ENCODE peak calls at places on chromosomes 3 and 15, in eight cellular contexts. One of them, this sample, is unnamed.

GRCh38 chr3:157135671-157136396 is 24.1 kb downstream of the CCNL1 start:
- DNase-seq in omental fat pad: no peak
- DNase-seq in endothelial cell: no peak
- DNase-seq in pancreas: no peak
- DNase-seq in GM12865: no peak
- DNase-seq in upper lobe of right lung: no peak
- DNase-seq in choroid plexus epithelial cell: peak; percentile 77
- DNase-seq in suprapubic skin: no peak
- DNase-seq in this sample: no peak

GRCh38 chr3:16124636-16125035 is 49.8 kb upstream of the GALNT15 start:
- DNase-seq in endothelial cell: no peak
- DNase-seq in upper lobe of right lung: no peak
- DNase-seq in GM12865: no peak
- DNase-seq in pancreas: no peak
- DNase-seq in omental fat pad: no peak
- DNase-seq in choroid plexus epithelial cell: peak; percentile 91
- DNase-seq in suprapubic skin: no peak
- DNase-seq in this sample: no peak

GRCh38 chr15:43896543-43896942 is 69.7 kb downstream of the WDR76 start:
- DNase-seq in suprapubic skin: no peak
- DNase-seq in GM12865: no peak
- DNase-seq in pancreas: no peak
- DNase-seq in endothelial cell: no peak
- DNase-seq in upper lobe of right lung: no peak
- DNase-seq in omental fat pad: no peak
- DNase-seq in choroid plexus epithelial cell: no peak
- DNase-seq in this sample: no peak

GRCh38 chr3:189233225-189233858 is 61.6 kb downstream of the TPRG1 start:
- DNase-seq in suprapubic skin: peak; percentile 62
- DNase-seq in GM12865: peak; percentile 52
- DNase-seq in upper lobe of right lung: no peak
- DNase-seq in choroid plexus epithelial cell: peak; percentile 82
- DNase-seq in pancreas: no peak
- DNase-seq in endothelial cell: peak; percentile 57
- DNase-seq in omental fat pad: no peak
- DNase-seq in this sample: no peak

GRCh38 chr3:72942427-72942826 is 54.2 kb upstream of the PPP4R2 start:
- DNase-seq in GM12865: no peak
- DNase-seq in choroid plexus epithelial cell: no peak
- DNase-seq in pancreas: no peak
- DNase-seq in upper lobe of right lung: no peak
- DNase-seq in endothelial cell: no peak
- DNase-seq in omental fat pad: no peak
- DNase-seq in suprapubic skin: no peak
- DNase-seq in this sample: no peak

GRCh38 chr3:21621396-21621695 is 129.7 kb downstream of the ZNF385D start:
- DNase-seq in pancreas: no peak
- DNase-seq in upper lobe of right lung: no peak
- DNase-seq in endothelial cell: no peak
- DNase-seq in omental fat pad: no peak
- DNase-seq in choroid plexus epithelial cell: peak; percentile 69
- DNase-seq in suprapubic skin: no peak
- DNase-seq in GM12865: no peak
- DNase-seq in this sample: no peak

GRCh38 chr3:57961828-57962447 is 46.3 kb upstream of the FLNB start:
- DNase-seq in endothelial cell: no peak
- DNase-seq in suprapubic skin: no peak
- DNase-seq in pancreas: no peak
- DNase-seq in choroid plexus epithelial cell: peak; percentile 71
- DNase-seq in omental fat pad: no peak
- DNase-seq in GM12865: peak; percentile 33
- DNase-seq in upper lobe of right lung: no peak
- DNase-seq in this sample: no peak

GRCh38 chr15:25783607-25784131 is 79.5 kb downstream of the ATP10A start:
- DNase-seq in pancreas: no peak
- DNase-seq in suprapubic skin: peak; percentile 61
- DNase-seq in upper lobe of right lung: no peak
- DNase-seq in endothelial cell: peak; percentile 61
- DNase-seq in GM12865: no peak
- DNase-seq in omental fat pad: no peak
- DNase-seq in choroid plexus epithelial cell: no peak
- DNase-seq in this sample: no peak

GRCh38 chr3:47225310-47225906 is 57.2 kb downstream of the KIF9 start:
- DNase-seq in upper lobe of right lung: no peak
- DNase-seq in endothelial cell: no peak
- DNase-seq in GM12865: peak; percentile 86
- DNase-seq in pancreas: no peak
- DNase-seq in suprapubic skin: no peak
- DNase-seq in omental fat pad: no peak
- DNase-seq in choroid plexus epithelial cell: peak; percentile 69
- DNase-seq in this sample: peak; percentile 68

GRCh38 chr15:88331291-88331690 is 74.8 kb upstream of the NTRK3 start:
- DNase-seq in omental fat pad: no peak
- DNase-seq in upper lobe of right lung: no peak
- DNase-seq in pancreas: no peak
- DNase-seq in endothelial cell: peak; percentile 81
- DNase-seq in suprapubic skin: no peak
- DNase-seq in choroid plexus epithelial cell: peak; percentile 5
- DNase-seq in GM12865: peak; percentile 72
- DNase-seq in this sample: peak; percentile 70

GRCh38 chr3:128273116-128273840 is 120.0 kb downstream of the EEFSEC start:
- DNase-seq in omental fat pad: no peak
- DNase-seq in suprapubic skin: no peak
- DNase-seq in endothelial cell: no peak
- DNase-seq in upper lobe of right lung: no peak
- DNase-seq in pancreas: no peak
- DNase-seq in GM12865: no peak
- DNase-seq in choroid plexus epithelial cell: no peak
- DNase-seq in this sample: no peak

GRCh38 chr3:170055209-170055608 is 17.4 kb downstream of the GPR160 start:
- DNase-seq in GM12865: peak; percentile 89
- DNase-seq in suprapubic skin: no peak
- DNase-seq in choroid plexus epithelial cell: peak; percentile 37
- DNase-seq in pancreas: no peak
- DNase-seq in upper lobe of right lung: no peak
- DNase-seq in endothelial cell: no peak
- DNase-seq in omental fat pad: no peak
- DNase-seq in this sample: peak; percentile 51

GRCh38 chr15:51198701-51199253 is 104.1 kb upstream of the TNFAIP8L3 start:
- DNase-seq in endothelial cell: no peak
- DNase-seq in suprapubic skin: no peak
- DNase-seq in omental fat pad: no peak
- DNase-seq in choroid plexus epithelial cell: no peak
- DNase-seq in upper lobe of right lung: no peak
- DNase-seq in GM12865: no peak
- DNase-seq in pancreas: no peak
- DNase-seq in this sample: no peak

GRCh38 chr3:61594978-61595687 is 33.8 kb downstream of the PTPRG start:
- DNase-seq in suprapubic skin: no peak
- DNase-seq in choroid plexus epithelial cell: peak; percentile 41
- DNase-seq in endothelial cell: no peak
- DNase-seq in upper lobe of right lung: no peak
- DNase-seq in pancreas: no peak
- DNase-seq in GM12865: no peak
- DNase-seq in omental fat pad: no peak
- DNase-seq in this sample: no peak

GRCh38 chr3:12170207-12170606 is 11.5 kb upstream of the TIMP4 start:
- DNase-seq in choroid plexus epithelial cell: peak; percentile 73
- DNase-seq in omental fat pad: no peak
- DNase-seq in GM12865: no peak
- DNase-seq in upper lobe of right lung: no peak
- DNase-seq in suprapubic skin: no peak
- DNase-seq in endothelial cell: no peak
- DNase-seq in pancreas: no peak
- DNase-seq in this sample: no peak

GRCh38 chr3:146189519-146190173 is 28.7 kb upstream of the PLOD2 start:
- DNase-seq in suprapubic skin: no peak
- DNase-seq in GM12865: peak; percentile 57
- DNase-seq in choroid plexus epithelial cell: peak; percentile 79
- DNase-seq in pancreas: peak; percentile 10
- DNase-seq in omental fat pad: no peak
- DNase-seq in endothelial cell: peak; percentile 29
- DNase-seq in upper lobe of right lung: no peak
- DNase-seq in this sample: peak; percentile 48

GRCh38 chr3:13571831-13572750 is 23.2 kb downstream of the FBLN2 start:
- DNase-seq in upper lobe of right lung: no peak
- DNase-seq in suprapubic skin: peak; percentile 56
- DNase-seq in GM12865: no peak
- DNase-seq in omental fat pad: no peak
- DNase-seq in endothelial cell: no peak
- DNase-seq in choroid plexus epithelial cell: no peak
- DNase-seq in pancreas: no peak
- DNase-seq in this sample: no peak

GRCh38 chr3:72912532-72912931 is 24.7 kb downstream of the GXYLT2 start:
- DNase-seq in GM12865: no peak
- DNase-seq in endothelial cell: no peak
- DNase-seq in upper lobe of right lung: no peak
- DNase-seq in omental fat pad: no peak
- DNase-seq in pancreas: no peak
- DNase-seq in suprapubic skin: no peak
- DNase-seq in choroid plexus epithelial cell: peak; percentile 58
- DNase-seq in this sample: no peak

GRCh38 chr15:97652041-97652440 is 308.5 kb upstream of the ARRDC4 start:
- DNase-seq in choroid plexus epithelial cell: no peak
- DNase-seq in GM12865: no peak
- DNase-seq in pancreas: no peak
- DNase-seq in suprapubic skin: no peak
- DNase-seq in omental fat pad: no peak
- DNase-seq in endothelial cell: no peak
- DNase-seq in upper lobe of right lung: no peak
- DNase-seq in this sample: no peak

GRCh38 chr3:117407317-117407716 is 697.7 kb downstream of the TUSC7 start:
- DNase-seq in GM12865: peak; percentile 31
- DNase-seq in omental fat pad: no peak
- DNase-seq in suprapubic skin: no peak
- DNase-seq in choroid plexus epithelial cell: peak; percentile 42
- DNase-seq in pancreas: no peak
- DNase-seq in upper lobe of right lung: no peak
- DNase-seq in endothelial cell: peak; percentile 13
- DNase-seq in this sample: no peak

DNA sequence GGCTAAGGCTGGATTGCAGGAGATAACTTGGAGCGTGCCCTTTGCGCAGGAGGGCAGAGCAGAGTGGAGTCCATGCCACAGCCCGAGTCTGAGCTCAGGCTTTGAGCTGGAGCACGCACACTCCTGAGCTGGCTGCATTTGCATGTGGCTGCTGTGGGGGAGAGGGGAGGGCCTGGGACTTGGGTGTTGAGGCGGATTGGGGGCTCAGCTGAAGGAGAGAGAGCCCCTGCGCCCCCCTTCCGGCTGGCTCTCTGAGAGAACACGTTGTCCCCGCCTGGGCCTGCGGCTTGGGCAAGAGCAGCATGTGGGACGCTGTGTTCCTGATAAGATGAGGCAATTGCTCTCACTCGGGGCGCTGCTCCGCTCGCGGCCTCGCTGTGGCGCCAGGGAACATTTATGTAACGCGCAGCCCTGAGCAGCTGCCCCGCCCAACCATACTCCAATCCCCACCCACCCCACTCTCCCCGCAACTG is 39.1 kb downstream of the KLF13 start:
- DNase-seq in suprapubic skin: peak; percentile 97
- DNase-seq in pancreas: peak; percentile 88
- DNase-seq in endothelial cell: peak; percentile 59
- DNase-seq in upper lobe of right lung: peak; percentile 97
- DNase-seq in choroid plexus epithelial cell: peak; percentile 95
- DNase-seq in GM12865: peak; percentile 75
- DNase-seq in omental fat pad: peak; percentile 58
- DNase-seq in this sample: peak; percentile 87
- TF ChIP-seq CTCF in suprapubic skin: no peak
- TF ChIP-seq CTCF in pancreas: no peak
- TF ChIP-seq CTCF in endothelial cell: no peak
- TF ChIP-seq CTCF in upper lobe of right lung: peak; percentile 60
- TF ChIP-seq CTCF in choroid plexus epithelial cell: peak; percentile 62
- TF ChIP-seq CTCF in GM12865: peak; percentile 33
- TF ChIP-seq CTCF in omental fat pad: no peak
- TF ChIP-seq CTCF in this sample: peak; percentile 55

GRCh38 chr3:46183330-46183729 is 24.8 kb downstream of the CCR1 start:
- DNase-seq in suprapubic skin: no peak
- DNase-seq in omental fat pad: no peak
- DNase-seq in endothelial cell: no peak
- DNase-seq in GM12865: no peak
- DNase-seq in choroid plexus epithelial cell: no peak
- DNase-seq in pancreas: no peak
- DNase-seq in upper lobe of right lung: no peak
- DNase-seq in this sample: no peak
- TF ChIP-seq CTCF in suprapubic skin: no peak
- TF ChIP-seq CTCF in omental fat pad: no peak
- TF ChIP-seq CTCF in endothelial cell: no peak
- TF ChIP-seq CTCF in GM12865: no peak
- TF ChIP-seq CTCF in choroid plexus epithelial cell: no peak
- TF ChIP-seq CTCF in pancreas: no peak
- TF ChIP-seq CTCF in upper lobe of right lung: no peak
- TF ChIP-seq CTCF in this sample: no peak

GRCh38 chr15:74667973-74668372 is 27.9 kb downstream of the EDC3 start:
- DNase-seq in omental fat pad: no peak
- DNase-seq in choroid plexus epithelial cell: no peak
- DNase-seq in upper lobe of right lung: no peak
- DNase-seq in suprapubic skin: no peak
- DNase-seq in pancreas: no peak
- DNase-seq in endothelial cell: no peak
- DNase-seq in GM12865: no peak
- DNase-seq in this sample: no peak
- TF ChIP-seq CTCF in omental fat pad: no peak
- TF ChIP-seq CTCF in choroid plexus epithelial cell: no peak
- TF ChIP-seq CTCF in upper lobe of right lung: no peak
- TF ChIP-seq CTCF in suprapubic skin: no peak
- TF ChIP-seq CTCF in pancreas: no peak
- TF ChIP-seq CTCF in endothelial cell: no peak
- TF ChIP-seq CTCF in GM12865: no peak
- TF ChIP-seq CTCF in this sample: no peak

GRCh38 chr3:69300296-69300695 is 85.6 kb downstream of the FRMD4B start:
- DNase-seq in suprapubic skin: no peak
- DNase-seq in pancreas: no peak
- DNase-seq in choroid plexus epithelial cell: no peak
- DNase-seq in omental fat pad: no peak
- DNase-seq in upper lobe of right lung: no peak
- DNase-seq in GM12865: no peak
- DNase-seq in endothelial cell: no peak
- DNase-seq in this sample: no peak

GRCh38 chr3:69297525-69297924 is 88.4 kb downstream of the FRMD4B start:
- DNase-seq in GM12865: no peak
- DNase-seq in pancreas: no peak
- DNase-seq in omental fat pad: no peak
- DNase-seq in upper lobe of right lung: no peak
- DNase-seq in suprapubic skin: no peak
- DNase-seq in endothelial cell: no peak
- DNase-seq in choroid plexus epithelial cell: no peak
- DNase-seq in this sample: no peak

GRCh38 chr3:69304396-69304795 is 81.5 kb downstream of the FRMD4B start:
- DNase-seq in choroid plexus epithelial cell: no peak
- DNase-seq in GM12865: no peak
- DNase-seq in pancreas: no peak
- DNase-seq in endothelial cell: no peak
- DNase-seq in upper lobe of right lung: no peak
- DNase-seq in omental fat pad: no peak
- DNase-seq in suprapubic skin: no peak
- DNase-seq in this sample: no peak

GRCh38 chr3:69296995-69297394 is 88.9 kb downstream of the FRMD4B start:
- DNase-seq in choroid plexus epithelial cell: no peak
- DNase-seq in endothelial cell: no peak
- DNase-seq in omental fat pad: no peak
- DNase-seq in suprapubic skin: no peak
- DNase-seq in GM12865: no peak
- DNase-seq in upper lobe of right lung: no peak
- DNase-seq in pancreas: no peak
- DNase-seq in this sample: no peak

GRCh38 chr3:69299344-69299743 is 86.5 kb downstream of the FRMD4B start:
- DNase-seq in omental fat pad: no peak
- DNase-seq in endothelial cell: no peak
- DNase-seq in upper lobe of right lung: no peak
- DNase-seq in pancreas: no peak
- DNase-seq in suprapubic skin: no peak
- DNase-seq in choroid plexus epithelial cell: no peak
- DNase-seq in GM12865: no peak
- DNase-seq in this sample: no peak
- TF ChIP-seq CTCF in omental fat pad: no peak
- TF ChIP-seq CTCF in endothelial cell: no peak
- TF ChIP-seq CTCF in upper lobe of right lung: no peak
- TF ChIP-seq CTCF in pancreas: no peak
- TF ChIP-seq CTCF in suprapubic skin: no peak
- TF ChIP-seq CTCF in choroid plexus epithelial cell: peak; percentile 45
- TF ChIP-seq CTCF in GM12865: no peak
- TF ChIP-seq CTCF in this sample: no peak